ENCODE peak calls at places on chromosomes 1 and 21, in ten cellular contexts. A is AG04449; S is CD8-positive, alpha-beta T cell; J is ascending aorta; L is HFF-Myc; U is dorsolateral prefrontal cortex; E is OCI-LY7; T is choroid plexus epithelial cell; R is PC-3; M is adrenal gland. Y is an unnamed sample.

GRCh38 chr1:153577624-153578051 is 12.0 kb upstream of the S100A2 start:
- DNase-seq in A (no peak), S (no peak), J (no peak), L (no peak), U (no peak), E (no peak), T (no peak), R (no peak), M (no peak), Y (no peak)

GRCh38 chr21:43879348-43880110 is 14.5 kb downstream of the AGPAT3 start:
- DNase-seq in A (no peak), S (no peak), J (no peak), L (no peak), U (no peak), E (no peak), T (no peak), R (no peak), M (no peak), Y (no peak)

GRCh38 chr1:197744979-197745378 is 30.3 kb downstream of the DENND1B start:
- DNase-seq in A (no peak), S (no peak), J (no peak), L (no peak), U (no peak), E (peak; percentile 7), T (no peak), R (no peak), M (no peak), Y (no peak)

GRCh38 chr1:229271448-229272120 is 673 bp downstream of the RAB4A start:
- DNase-seq in A (no peak), S (peak; percentile 22), J (no peak), L (no peak), U (peak; percentile 54), E (peak; percentile 71), T (peak; percentile 45), R (peak; percentile 44), M (no peak), Y (peak; percentile 55)

GRCh38 chr1:22329171-22329540 is 122.5 kb upstream of the ZBTB40 start:
- DNase-seq in A (no peak), S (no peak), J (no peak), L (no peak), U (no peak), E (no peak), T (no peak), R (no peak), M (no peak), Y (no peak)

GRCh38 chr21:14070049-14070893 is 140.5 kb downstream of the LIPI start:
- DNase-seq in A (no peak), S (no peak), J (no peak), L (no peak), U (no peak), E (no peak), T (no peak), R (no peak), M (no peak), Y (no peak)

GRCh38 chr21:33394260-33394659 is 9.0 kb upstream of the IFNGR2 start:
- DNase-seq in A (no peak), S (no peak), J (no peak), L (no peak), U (no peak), E (peak; percentile 52), T (no peak), R (no peak), M (peak; percentile 27), Y (peak; percentile 21)

GRCh38 chr1:221162352-221162751 is 283.1 kb downstream of the HLX start:
- DNase-seq in A (no peak), S (no peak), J (no peak), L (no peak), U (no peak), E (no peak), T (no peak), R (no peak), M (no peak), Y (no peak)

GRCh38 chr1:165843304-165843703 is 15.9 kb downstream of the UCK2 start:
- DNase-seq in A (no peak), S (no peak), J (no peak), L (no peak), U (no peak), E (no peak), T (no peak), R (peak; percentile 46), M (no peak), Y (no peak)

GRCh38 chr1:173206816-173207595 is at the start of gene TNFSF4:
- DNase-seq in A (no peak), S (no peak), J (no peak), L (no peak), U (no peak), E (no peak), T (no peak), R (no peak), M (peak; percentile 64), Y (peak; percentile 61)

GRCh38 chr1:173205146-173206051 is 1.7 kb downstream of the TNFSF4 start:
- DNase-seq in A (no peak), S (peak; percentile 25), J (no peak), L (no peak), U (no peak), E (no peak), T (peak; percentile 94), R (no peak), M (peak; percentile 59), Y (peak; percentile 26)

GRCh38 chr1:173202430-173203145 is 4.5 kb downstream of the TNFSF4 start:
- DNase-seq in A (peak; percentile 69), S (no peak), J (no peak), L (peak; percentile 59), U (no peak), E (peak; percentile 63), T (peak; percentile 93), R (peak; percentile 98), M (peak; percentile 41), Y (peak; percentile 43)

GRCh38 chr1:173201968-173202367 is 5.2 kb downstream of the TNFSF4 start:
- DNase-seq in A (no peak), S (no peak), J (no peak), L (no peak), U (no peak), E (no peak), T (no peak), R (no peak), M (no peak), Y (no peak)

GRCh38 chr1:173204693-173205092 is 2.4 kb downstream of the TNFSF4 start:
- DNase-seq in A (no peak), S (no peak), J (no peak), L (no peak), U (no peak), E (no peak), T (no peak), R (no peak), M (no peak), Y (no peak)
- H3K4me3 ChIP-seq in A (no peak overlapping the region), S (no peak overlapping the region), J (no peak overlapping the region), L (no peak overlapping the region), U (no peak overlapping the region), E (no peak overlapping the region), T (no peak overlapping the region), R (no peak overlapping the region), M (no peak overlapping the region), Y (no peak overlapping the region)

DNA sequence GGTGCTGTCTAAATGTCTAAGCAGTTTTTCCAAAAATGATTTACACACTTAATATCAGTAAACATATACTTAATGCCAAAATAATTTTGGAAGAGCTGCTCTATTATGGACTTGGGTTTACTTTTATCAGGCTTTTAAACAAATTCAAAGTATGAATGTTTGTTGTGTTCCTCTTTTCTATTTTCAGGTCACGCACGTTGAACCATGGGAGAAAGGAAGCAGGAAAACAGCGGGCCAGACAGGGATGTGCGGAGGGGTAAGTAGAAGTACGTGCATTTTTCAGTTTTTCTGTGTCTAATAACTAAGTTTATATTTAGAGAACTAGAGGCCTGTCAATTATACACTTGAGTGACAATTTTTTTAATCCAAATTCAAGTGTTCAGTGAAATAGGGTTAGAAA is 3.4 kb downstream of the PRPF38B start:
- DNase-seq in A (no peak), S (no peak), J (no peak), L (no peak), U (no peak), E (no peak), T (no peak), R (no peak), M (no peak), Y (no peak)
- H3K4me3 ChIP-seq in A (no peak overlapping the region), S (no peak overlapping the region), J (peak overlapping the region; percentile 22), L (peak overlapping the region; percentile 81), U (no peak overlapping the region), E (peak overlapping the region; percentile 97), T (no peak overlapping the region), R (peak overlapping the region; percentile 100), M (no peak overlapping the region), Y (no peak overlapping the region)

GRCh38 chr1:246351726-246352125 is 155.4 kb downstream of the SMYD3 start:
- DNase-seq in A (no peak), S (no peak), J (no peak), L (no peak), U (no peak), E (no peak), T (no peak), R (no peak), M (no peak), Y (no peak)

GRCh38 chr1:246355421-246356230 is 151.5 kb downstream of the SMYD3 start:
- DNase-seq in A (no peak), S (no peak), J (no peak), L (no peak), U (no peak), E (no peak), T (peak; percentile 27), R (no peak), M (no peak), Y (no peak)

GRCh38 chr1:246350745-246351144 is 156.3 kb downstream of the SMYD3 start:
- DNase-seq in A (no peak), S (no peak), J (no peak), L (no peak), U (no peak), E (no peak), T (peak; percentile 17), R (no peak), M (no peak), Y (no peak)
- H3K4me3 ChIP-seq in A (no peak overlapping the region), S (no peak overlapping the region), J (no peak overlapping the region), L (no peak overlapping the region), U (no peak overlapping the region), E (no peak overlapping the region), T (no peak overlapping the region), R (no peak overlapping the region), M (no peak overlapping the region), Y (no peak overlapping the region)

DNA sequence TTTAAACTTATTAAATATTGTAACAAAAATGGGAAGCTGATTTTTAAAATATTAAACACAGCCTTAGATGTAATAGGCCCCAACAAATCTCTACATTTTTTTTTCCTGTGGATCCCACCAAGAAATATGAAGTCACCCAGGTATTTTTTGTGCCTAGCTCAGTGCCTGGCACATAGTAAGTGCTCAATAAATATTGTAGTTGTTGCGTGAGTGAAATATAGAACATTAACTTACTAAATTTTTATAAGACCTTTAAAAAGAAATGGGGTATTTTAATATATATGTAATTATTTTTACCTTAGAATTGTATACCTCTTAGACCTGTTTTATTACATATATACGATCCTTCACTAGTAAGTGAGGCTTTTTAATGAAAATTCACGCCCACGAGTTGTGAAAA is 569 bp upstream of the DNAH14 start:
- DNase-seq in A (no peak), S (no peak), J (no peak), L (no peak), U (no peak), E (no peak), T (no peak), R (no peak), M (no peak), Y (no peak)
- H3K4me3 ChIP-seq in A (peak overlapping the region; percentile 61), S (no peak overlapping the region), J (no peak overlapping the region), L (peak overlapping the region; percentile 58), U (no peak overlapping the region), E (no peak overlapping the region), T (peak overlapping the region; percentile 68), R (peak overlapping the region; percentile 81), M (no peak overlapping the region), Y (peak overlapping the region; percentile 69)

GRCh38 chr1:178091986-178092745 is 1.7 kb upstream of the RASAL2 start:
- DNase-seq in A (peak; percentile 73), S (no peak), J (no peak), L (no peak), U (no peak), E (no peak), T (peak; percentile 63), R (peak; percentile 20), M (no peak), Y (no peak)
- H3K4me3 ChIP-seq in A (peak overlapping the region; percentile 91), S (no peak overlapping the region), J (no peak overlapping the region), L (peak overlapping the region; percentile 74), U (no peak overlapping the region), E (no peak overlapping the region), T (no peak overlapping the region), R (peak overlapping the region; percentile 83), M (no peak overlapping the region), Y (no peak overlapping the region)